ENCODE peak calls at places on chromosome 11, in seven cellular contexts. E is B cell, G is GM23338, F is brain microvascular endothelial cell, Y is BE2C, V is WTC11, C is gastrocnemius medialis. K is an unnamed sample.

GRCh38 chr11:45233121-45233803 is 52.9 kb downstream of the SYT13 start:
- DNase-seq in C (peak), Y (peak), E (peak), F (peak), G (peak), V (peak), K (peak)

GRCh38 chr11:77069336-77069968 is 2.7 kb downstream of the CAPN5 start:
- DNase-seq in C (no peak), G (no peak), E (no peak), V (no peak), F (no peak), Y (no peak), K (no peak)

GRCh38 chr11:8233691-8234424 is 29.8 kb downstream of the LMO1 start:
- DNase-seq in Y (peak), C (no peak), V (no peak), E (no peak), G (no peak), F (peak), K (no peak)

GRCh38 chr11:119980431-119980830 is 157.5 kb downstream of the TRIM29 start:
- DNase-seq in G (no peak), V (no peak), C (no peak), E (no peak), Y (no peak), F (no peak), K (no peak)

GRCh38 chr11:44992181-44992582 is 41.5 kb upstream of the TP53I11 start:
- DNase-seq in F (no peak), V (no peak), Y (no peak), G (no peak), E (no peak), C (no peak), K (no peak)

GRCh38 chr11:117097567-117098268 is 510 bp downstream of the SIK3 start:
- DNase-seq in F (no peak), V (peak), C (no peak), E (peak), G (peak), Y (peak), K (no peak)

GRCh38 chr11:121643530-121644512 is 191.1 kb upstream of the SORL1-AS1 start:
- DNase-seq in C (no peak), V (no peak), E (no peak), Y (peak), G (peak), F (peak), K (no peak)

GRCh38 chr11:87260811-87261210 is 223.1 kb downstream of the TMEM135 start:
- DNase-seq in E (no peak), Y (no peak), C (no peak), G (no peak), V (no peak), F (peak), K (no peak)

GRCh38 chr11:123405123-123405592 is 24.9 kb upstream of the GRAMD1B start:
- DNase-seq in G (no peak), C (no peak), Y (no peak), V (no peak), E (no peak), F (no peak), K (no peak)

GRCh38 chr11:68996376-68997123 is 15.8 kb upstream of the MRGPRD start:
- DNase-seq in Y (no peak), G (no peak), F (no peak), C (no peak), V (peak), E (no peak), K (no peak)

GRCh38 chr11:122362381-122362780 is 246.4 kb upstream of the BLID start:
- DNase-seq in E (no peak), F (no peak), C (no peak), G (no peak), Y (no peak), V (no peak), K (no peak)

GRCh38 chr11:57055780-57056179 is 67.1 kb downstream of the OR5AK2 start:
- DNase-seq in V (no peak), C (no peak), F (no peak), G (no peak), E (no peak), Y (peak), K (no peak)

GRCh38 chr11:71935338-71935925 is 6.6 kb downstream of the RNF121 start:
- DNase-seq in G (no peak), V (no peak), E (no peak), Y (no peak), C (no peak), F (no peak), K (no peak)

GRCh38 chr11:131246589-131247164 is 123.7 kb upstream of the NTM start:
- DNase-seq in G (peak), F (no peak), E (no peak), Y (no peak), V (peak), C (no peak), K (no peak)
- TF ChIP-seq CTCF in G (peak), F (peak), E (no peak), Y (no peak), V (peak), C (no peak), K (peak)

DNA sequence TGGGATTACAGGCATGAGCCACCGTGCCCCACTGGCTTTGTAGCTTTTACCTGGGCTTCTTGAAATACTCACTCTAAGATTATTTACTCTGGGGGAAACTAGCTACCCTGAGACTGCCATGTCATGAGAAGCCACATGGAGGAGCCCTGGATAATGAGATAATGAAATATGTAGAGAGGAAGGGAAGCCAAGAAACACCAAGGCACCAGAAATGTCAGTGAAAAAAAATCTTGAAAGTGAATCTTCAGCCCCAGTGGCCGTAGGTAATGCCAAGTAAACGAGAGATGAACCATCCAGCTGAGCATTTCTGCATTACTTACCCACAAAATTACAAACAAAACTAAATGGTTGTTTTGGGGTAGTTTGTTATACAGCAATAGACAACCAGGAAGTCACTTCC is 125.6 kb downstream of the APIP start:
- DNase-seq in E (no peak), G (peak), F (no peak), V (no peak), Y (no peak), C (no peak), K (no peak)
- TF ChIP-seq CTCF in E (no peak), G (peak), F (peak), V (no peak), Y (no peak), C (no peak), K (no peak)

GRCh38 chr11:78208257-78209165 is 19.8 kb downstream of the USP35 start:
- DNase-seq in E (no peak), G (no peak), F (no peak), C (peak), V (no peak), Y (no peak), K (no peak)

GRCh38 chr11:78210000-78210608 is 21.4 kb downstream of the USP35 start:
- DNase-seq in Y (no peak), G (no peak), C (no peak), E (no peak), F (no peak), V (no peak), K (no peak)

GRCh38 chr11:78211565-78211964 is 22.8 kb downstream of the USP35 start:
- DNase-seq in Y (no peak), G (no peak), C (no peak), V (no peak), F (no peak), E (no peak), K (no peak)

GRCh38 chr11:78207532-78208256 is 19.0 kb downstream of the USP35 start:
- DNase-seq in C (no peak), G (no peak), E (no peak), Y (no peak), F (no peak), V (no peak), K (no peak)

DNA sequence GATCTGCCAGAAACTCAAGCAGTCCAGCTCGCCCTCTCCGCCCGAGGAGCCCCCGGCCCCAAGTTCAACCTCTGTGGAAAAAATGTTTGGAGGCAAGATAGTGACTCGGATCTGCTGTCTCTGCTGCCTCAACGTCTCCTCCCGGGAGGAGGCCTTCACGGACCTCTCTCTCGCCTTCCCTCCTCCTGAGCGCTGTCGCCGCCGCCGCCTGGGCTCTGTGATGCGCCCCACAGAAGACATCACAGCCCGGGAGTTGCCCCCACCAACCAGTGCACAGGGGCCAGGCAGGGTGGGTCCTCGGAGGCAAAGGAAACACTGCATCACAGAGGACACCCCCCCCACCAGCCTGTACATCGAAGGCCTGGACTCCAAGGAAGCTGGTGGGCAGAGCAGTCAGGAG is 20.8 kb downstream of the USP35 start:
- DNase-seq in G (no peak), Y (no peak), E (no peak), F (no peak), V (no peak), C (no peak), K (no peak)
- TF ChIP-seq CTCF in G (no peak), Y (no peak), E (no peak), F (no peak), V (no peak), C (no peak), K (no peak)

DNA sequence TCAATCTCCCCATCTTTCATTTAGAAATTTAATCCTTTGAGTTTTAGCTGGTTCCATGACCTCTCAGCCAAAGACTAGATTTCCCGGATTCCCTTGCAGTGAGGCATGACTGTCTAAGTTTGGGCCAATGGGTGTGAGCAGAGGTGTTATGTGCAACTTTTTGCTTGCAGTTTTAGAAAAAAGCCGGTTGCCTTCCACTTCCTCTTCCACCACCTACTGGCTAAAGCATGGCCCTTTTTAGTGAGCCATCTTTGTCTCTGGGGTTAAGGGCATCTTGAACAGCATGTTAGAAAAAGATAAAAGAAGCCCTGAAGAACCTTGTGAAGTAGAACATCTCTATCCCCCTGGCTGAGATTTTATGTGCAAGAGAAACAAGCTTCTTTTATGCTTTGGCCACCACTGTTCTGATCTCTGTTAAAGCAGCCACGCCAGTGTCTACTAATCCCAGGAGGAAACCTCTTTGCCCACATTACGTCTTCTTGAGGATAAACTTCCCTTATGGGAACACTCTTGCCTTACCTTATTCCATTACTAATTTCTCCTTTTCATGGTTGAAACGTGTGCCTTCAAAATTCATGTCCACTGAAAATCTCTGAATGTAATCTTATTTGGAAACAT is 279.9 kb downstream of the TENM4 start:
- DNase-seq in G (peak), E (no peak), F (no peak), V (no peak), C (no peak), Y (no peak), K (no peak)
- TF ChIP-seq CTCF in G (peak), E (no peak), F (no peak), V (peak), C (no peak), Y (no peak), K (no peak)